ENCODE peak calls at places on chromosomes 7 and 10, in five cellular contexts. One of them, this sample, is unnamed.

GRCh38 chr10:93287775-93288174 is 194.4 kb downstream of the MYOF start:
- DNase-seq in ascending aorta: no peak
- DNase-seq in AG04450: no peak
- DNase-seq in breast epithelium: no peak
- DNase-seq in tibial nerve: no peak
- DNase-seq in this sample: no peak

GRCh38 chr7:156592124-156592884 is 48.3 kb upstream of the RNF32 start:
- DNase-seq in breast epithelium: no peak
- DNase-seq in tibial nerve: no peak
- DNase-seq in AG04450: no peak
- DNase-seq in ascending aorta: no peak
- DNase-seq in this sample: no peak

GRCh38 chr10:79336739-79337138 is 10.5 kb upstream of the PPIF start:
- DNase-seq in ascending aorta: no peak
- DNase-seq in breast epithelium: no peak
- DNase-seq in AG04450: no peak
- DNase-seq in tibial nerve: no peak
- DNase-seq in this sample: no peak

GRCh38 chr7:49099587-49100326 is 175.4 kb downstream of the CDC14C start:
- DNase-seq in AG04450: no peak
- DNase-seq in ascending aorta: no peak
- DNase-seq in breast epithelium: no peak
- DNase-seq in tibial nerve: no peak
- DNase-seq in this sample: no peak

GRCh38 chr7:66837007-66837406 is 84.0 kb upstream of the TMEM248 start:
- DNase-seq in tibial nerve: no peak
- DNase-seq in AG04450: no peak
- DNase-seq in ascending aorta: no peak
- DNase-seq in breast epithelium: no peak
- DNase-seq in this sample: no peak

GRCh38 chr10:83276971-83277370 is 862.3 kb upstream of the GHITM start:
- DNase-seq in ascending aorta: no peak
- DNase-seq in AG04450: no peak
- DNase-seq in tibial nerve: no peak
- DNase-seq in breast epithelium: no peak
- DNase-seq in this sample: no peak

GRCh38 chr10:69537449-69537848 is 35.8 kb downstream of the NEUROG3 start:
- DNase-seq in tibial nerve: no peak
- DNase-seq in breast epithelium: no peak
- DNase-seq in ascending aorta: no peak
- DNase-seq in AG04450: no peak
- DNase-seq in this sample: no peak

GRCh38 chr7:55160539-55160938 is 141.7 kb downstream of the EGFR start:
- DNase-seq in breast epithelium: no peak
- DNase-seq in AG04450: peak
- DNase-seq in tibial nerve: no peak
- DNase-seq in ascending aorta: no peak
- DNase-seq in this sample: no peak

GRCh38 chr10:104308439-104308903 is 29.8 kb downstream of the ITPRIP start:
- DNase-seq in AG04450: no peak
- DNase-seq in breast epithelium: no peak
- DNase-seq in tibial nerve: peak
- DNase-seq in ascending aorta: no peak
- DNase-seq in this sample: no peak

GRCh38 chr10:51075802-51076201 is 1.5 kb downstream of the PRKG1 start:
- DNase-seq in breast epithelium: no peak
- DNase-seq in AG04450: no peak
- DNase-seq in ascending aorta: no peak
- DNase-seq in tibial nerve: no peak
- DNase-seq in this sample: no peak

GRCh38 chr10:132608511-132609195 is 71.1 kb downstream of the INPP5A start:
- DNase-seq in breast epithelium: no peak
- DNase-seq in AG04450: no peak
- DNase-seq in tibial nerve: no peak
- DNase-seq in ascending aorta: peak
- DNase-seq in this sample: no peak

GRCh38 chr10:113003032-113003431 is 53.0 kb downstream of the TCF7L2 start:
- DNase-seq in AG04450: no peak
- DNase-seq in ascending aorta: no peak
- DNase-seq in tibial nerve: no peak
- DNase-seq in breast epithelium: no peak
- DNase-seq in this sample: no peak

GRCh38 chr7:116776610-116777289 is 85.6 kb upstream of the CAPZA2 start:
- DNase-seq in tibial nerve: no peak
- DNase-seq in AG04450: no peak
- DNase-seq in breast epithelium: peak
- DNase-seq in ascending aorta: no peak
- DNase-seq in this sample: no peak

GRCh38 chr10:73017955-73018480 is 63.4 kb upstream of the PLA2G12B start:
- DNase-seq in breast epithelium: no peak
- DNase-seq in tibial nerve: no peak
- DNase-seq in AG04450: no peak
- DNase-seq in ascending aorta: no peak
- DNase-seq in this sample: no peak

GRCh38 chr10:100998183-100998990 is 1.2 kb upstream of the LZTS2 start:
- DNase-seq in breast epithelium: peak
- DNase-seq in tibial nerve: peak
- DNase-seq in AG04450: no peak
- DNase-seq in ascending aorta: peak
- DNase-seq in this sample: peak

GRCh38 chr10:21523007-21523406 is 2.5 kb downstream of the SKIDA1 start:
- DNase-seq in tibial nerve: no peak
- DNase-seq in AG04450: no peak
- DNase-seq in breast epithelium: no peak
- DNase-seq in ascending aorta: no peak
- DNase-seq in this sample: no peak

GRCh38 chr10:78925800-78926319 is 142.9 kb upstream of the ZMIZ1 start:
- DNase-seq in breast epithelium: no peak
- DNase-seq in ascending aorta: no peak
- DNase-seq in tibial nerve: no peak
- DNase-seq in AG04450: peak
- DNase-seq in this sample: no peak

GRCh38 chr7:55534262-55534915 is 37.9 kb downstream of the VOPP1 start:
- DNase-seq in ascending aorta: peak
- DNase-seq in AG04450: no peak
- DNase-seq in tibial nerve: peak
- DNase-seq in breast epithelium: peak
- DNase-seq in this sample: no peak

GRCh38 chr10:105993609-105994008 is 1170.9 kb downstream of the SORCS1 start:
- DNase-seq in ascending aorta: no peak
- DNase-seq in AG04450: no peak
- DNase-seq in tibial nerve: no peak
- DNase-seq in breast epithelium: no peak
- DNase-seq in this sample: no peak

GRCh38 chr10:113541554-113541902 is 11.3 kb upstream of the HABP2 start:
- DNase-seq in AG04450: no peak
- DNase-seq in tibial nerve: no peak
- DNase-seq in ascending aorta: no peak
- DNase-seq in breast epithelium: no peak
- DNase-seq in this sample: no peak

GRCh38 chr7:130814753-130815152 is 80.7 kb upstream of the KLF14 start:
- DNase-seq in breast epithelium: no peak
- DNase-seq in ascending aorta: no peak
- DNase-seq in tibial nerve: peak
- DNase-seq in AG04450: no peak
- DNase-seq in this sample: no peak
- TF ChIP-seq CTCF in breast epithelium: no peak
- TF ChIP-seq CTCF in ascending aorta: no peak
- TF ChIP-seq CTCF in tibial nerve: no peak
- TF ChIP-seq CTCF in AG04450: peak
- TF ChIP-seq CTCF in this sample: peak

DNA sequence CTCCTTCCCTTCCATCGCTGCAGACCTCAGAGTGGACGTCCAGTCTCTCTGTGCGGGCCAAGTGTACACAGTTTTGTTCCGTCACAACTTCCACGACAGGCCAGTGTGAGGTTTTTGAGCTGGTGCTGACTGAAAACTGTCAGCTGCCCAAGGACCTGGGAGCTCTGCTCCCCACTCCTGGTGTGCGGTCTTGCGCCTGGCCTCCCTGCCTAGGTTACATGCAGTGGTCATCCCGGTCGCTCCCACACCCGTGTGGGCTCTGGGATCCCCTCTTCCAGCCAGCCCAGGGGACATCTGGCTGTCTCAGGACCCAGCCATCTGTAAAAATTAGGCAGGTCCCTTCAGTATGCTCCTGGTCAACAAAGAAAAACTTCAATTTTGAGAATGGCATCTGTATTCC is 127.5 kb downstream of the VIPR2 start:
- DNase-seq in AG04450: no peak
- DNase-seq in tibial nerve: no peak
- DNase-seq in breast epithelium: no peak
- DNase-seq in ascending aorta: no peak
- DNase-seq in this sample: no peak
- H3K27ac ChIP-seq in AG04450: no peak
- H3K27ac ChIP-seq in tibial nerve: no peak
- H3K27ac ChIP-seq in breast epithelium: no peak
- H3K27ac ChIP-seq in ascending aorta: peak
- H3K27ac ChIP-seq in this sample: no peak

GRCh38 chr7:2612445-2613112 is 19.2 kb upstream of the TTYH3 start:
- DNase-seq in tibial nerve: no peak
- DNase-seq in ascending aorta: no peak
- DNase-seq in breast epithelium: no peak
- DNase-seq in AG04450: no peak
- DNase-seq in this sample: no peak

GRCh38 chr7:2616387-2616966 is 15.3 kb upstream of the TTYH3 start:
- DNase-seq in tibial nerve: no peak
- DNase-seq in AG04450: no peak
- DNase-seq in ascending aorta: no peak
- DNase-seq in breast epithelium: no peak
- DNase-seq in this sample: no peak

GRCh38 chr7:2613926-2614613 is 17.7 kb upstream of the TTYH3 start:
- DNase-seq in ascending aorta: peak
- DNase-seq in tibial nerve: no peak
- DNase-seq in AG04450: no peak
- DNase-seq in breast epithelium: peak
- DNase-seq in this sample: no peak

GRCh38 chr7:2613113-2613925 is 18.5 kb upstream of the TTYH3 start:
- DNase-seq in AG04450: no peak
- DNase-seq in ascending aorta: no peak
- DNase-seq in breast epithelium: no peak
- DNase-seq in tibial nerve: no peak
- DNase-seq in this sample: no peak

DNA sequence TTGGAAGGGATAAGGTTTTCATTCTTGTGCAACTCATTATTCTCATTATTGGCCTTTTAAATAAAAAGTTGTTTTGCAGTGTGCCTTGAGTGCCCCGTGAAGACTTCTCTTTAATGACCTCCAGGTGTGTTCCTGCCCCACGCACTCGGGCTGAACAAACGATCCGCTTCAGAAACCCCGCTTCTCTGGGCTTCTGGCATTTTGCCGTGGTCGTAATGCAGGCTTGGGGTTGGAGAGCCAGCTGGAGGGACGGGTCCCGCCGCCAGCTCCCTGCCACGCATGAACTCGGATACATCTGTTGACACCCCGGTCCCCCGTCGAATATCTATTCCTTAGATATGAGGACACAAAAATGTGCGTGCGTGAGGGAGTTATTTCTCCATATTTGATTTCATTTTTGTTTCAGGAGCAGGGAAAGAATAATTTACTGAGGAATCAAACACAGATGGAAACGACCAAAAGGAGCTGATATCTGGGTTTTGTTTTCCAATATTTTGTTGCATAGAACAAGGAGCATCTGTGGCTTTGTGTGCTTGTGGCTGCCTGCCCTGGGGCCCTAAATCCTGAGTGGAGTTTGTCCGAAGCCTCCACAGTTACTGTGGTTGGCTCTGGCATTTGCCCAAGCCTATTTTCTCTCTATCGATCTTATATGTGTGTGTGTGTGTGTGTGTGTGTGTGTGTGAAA is 17.0 kb upstream of the TTYH3 start:
- DNase-seq in ascending aorta: no peak
- DNase-seq in AG04450: no peak
- DNase-seq in breast epithelium: no peak
- DNase-seq in tibial nerve: no peak
- DNase-seq in this sample: no peak
- H3K4me3 ChIP-seq in ascending aorta: no peak
- H3K4me3 ChIP-seq in AG04450: no peak
- H3K4me3 ChIP-seq in breast epithelium: peak
- H3K4me3 ChIP-seq in tibial nerve: no peak
- H3K4me3 ChIP-seq in this sample: peak

DNA sequence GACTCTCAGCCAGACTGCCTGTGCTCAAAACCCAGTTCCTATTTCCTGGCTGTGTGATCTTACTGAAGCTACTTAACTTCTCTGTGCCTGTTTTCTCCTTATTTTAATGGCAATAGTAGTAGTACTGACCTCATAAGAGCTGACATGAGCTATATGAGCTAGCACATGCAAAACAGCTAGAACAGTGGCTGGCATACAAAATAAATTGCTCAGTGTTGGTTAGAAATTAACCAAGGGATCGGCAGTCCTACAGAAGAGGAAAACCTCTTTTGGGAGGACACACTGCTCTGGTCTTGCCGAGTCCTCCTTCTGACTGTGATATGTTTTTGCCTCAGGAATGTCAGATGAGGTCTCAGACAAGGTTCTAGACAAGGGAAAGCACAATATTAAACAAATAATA is 322.6 kb downstream of the GRM8 start:
- DNase-seq in AG04450: no peak
- DNase-seq in ascending aorta: no peak
- DNase-seq in tibial nerve: no peak
- DNase-seq in breast epithelium: no peak
- DNase-seq in this sample: no peak
- TF ChIP-seq CTCF in AG04450: no peak
- TF ChIP-seq CTCF in ascending aorta: no peak
- TF ChIP-seq CTCF in tibial nerve: no peak
- TF ChIP-seq CTCF in breast epithelium: no peak
- TF ChIP-seq CTCF in this sample: no peak

This sample was measured in dorsolateral prefrontal cortex.